ENCODE peak calls at places on chromosome 3, in nine cellular contexts. One of them, this sample, is unnamed.

GRCh38 chr3:63654246-63654645 is 1.8 kb downstream of the SNTN start:
- DNase-seq in globus pallidus: no peak
- DNase-seq in activated CD4-positive, alpha-beta memory T cell treated with anti-CD3 and anti-CD28 coated beads, Interleukin-2, amount 10 ng/mL, durations not matched to agents 7 days and 5 days: no peak
- DNase-seq in gastrocnemius medialis: no peak
- DNase-seq in lower lobe of right lung: no peak
- DNase-seq in T47D: no peak
- DNase-seq in T-cell: no peak
- DNase-seq in body of pancreas: no peak
- DNase-seq in EH: peak
- DNase-seq in this sample: peak

GRCh38 chr3:52346623-52347530 is 30.8 kb downstream of the DNAH1 start:
- DNase-seq in globus pallidus: no peak
- DNase-seq in activated CD4-positive, alpha-beta memory T cell treated with anti-CD3 and anti-CD28 coated beads, Interleukin-2, amount 10 ng/mL, durations not matched to agents 7 days and 5 days: no peak
- DNase-seq in gastrocnemius medialis: peak
- DNase-seq in lower lobe of right lung: no peak
- DNase-seq in T47D: no peak
- DNase-seq in T-cell: no peak
- DNase-seq in body of pancreas: peak
- DNase-seq in EH: peak
- DNase-seq in this sample: peak

GRCh38 chr3:119636194-119636593 is 24.2 kb downstream of the POPDC2 start:
- DNase-seq in globus pallidus: no peak
- DNase-seq in activated CD4-positive, alpha-beta memory T cell treated with anti-CD3 and anti-CD28 coated beads, Interleukin-2, amount 10 ng/mL, durations not matched to agents 7 days and 5 days: no peak
- DNase-seq in gastrocnemius medialis: no peak
- DNase-seq in lower lobe of right lung: no peak
- DNase-seq in T47D: no peak
- DNase-seq in T-cell: no peak
- DNase-seq in body of pancreas: no peak
- DNase-seq in EH: peak
- DNase-seq in this sample: peak

GRCh38 chr3:49173116-49173791 is 1.9 kb downstream of the KLHDC8B start:
- DNase-seq in globus pallidus: no peak
- DNase-seq in activated CD4-positive, alpha-beta memory T cell treated with anti-CD3 and anti-CD28 coated beads, Interleukin-2, amount 10 ng/mL, durations not matched to agents 7 days and 5 days: no peak
- DNase-seq in gastrocnemius medialis: peak
- DNase-seq in lower lobe of right lung: no peak
- DNase-seq in T47D: no peak
- DNase-seq in T-cell: no peak
- DNase-seq in body of pancreas: peak
- DNase-seq in EH: peak
- DNase-seq in this sample: peak

GRCh38 chr3:144235489-144235888 is 263.9 kb downstream of the DIPK2A start:
- DNase-seq in globus pallidus: no peak
- DNase-seq in activated CD4-positive, alpha-beta memory T cell treated with anti-CD3 and anti-CD28 coated beads, Interleukin-2, amount 10 ng/mL, durations not matched to agents 7 days and 5 days: no peak
- DNase-seq in gastrocnemius medialis: no peak
- DNase-seq in lower lobe of right lung: no peak
- DNase-seq in T47D: no peak
- DNase-seq in T-cell: no peak
- DNase-seq in body of pancreas: no peak
- DNase-seq in EH: no peak
- DNase-seq in this sample: no peak

GRCh38 chr3:34568766-34569165 is 770.3 kb downstream of the PDCD6IP start:
- DNase-seq in globus pallidus: no peak
- DNase-seq in activated CD4-positive, alpha-beta memory T cell treated with anti-CD3 and anti-CD28 coated beads, Interleukin-2, amount 10 ng/mL, durations not matched to agents 7 days and 5 days: no peak
- DNase-seq in gastrocnemius medialis: no peak
- DNase-seq in lower lobe of right lung: no peak
- DNase-seq in T47D: no peak
- DNase-seq in T-cell: no peak
- DNase-seq in body of pancreas: no peak
- DNase-seq in EH: no peak
- DNase-seq in this sample: no peak

GRCh38 chr3:139302084-139302800 is 41.6 kb upstream of the MRPS22 start:
- DNase-seq in globus pallidus: no peak
- DNase-seq in activated CD4-positive, alpha-beta memory T cell treated with anti-CD3 and anti-CD28 coated beads, Interleukin-2, amount 10 ng/mL, durations not matched to agents 7 days and 5 days: peak
- DNase-seq in gastrocnemius medialis: peak
- DNase-seq in lower lobe of right lung: no peak
- DNase-seq in T47D: peak
- DNase-seq in T-cell: no peak
- DNase-seq in body of pancreas: no peak
- DNase-seq in EH: peak
- DNase-seq in this sample: peak

GRCh38 chr3:148866261-148866660 is 1.2 kb downstream of the CPA3 start:
- DNase-seq in globus pallidus: no peak
- DNase-seq in activated CD4-positive, alpha-beta memory T cell treated with anti-CD3 and anti-CD28 coated beads, Interleukin-2, amount 10 ng/mL, durations not matched to agents 7 days and 5 days: no peak
- DNase-seq in gastrocnemius medialis: no peak
- DNase-seq in lower lobe of right lung: no peak
- DNase-seq in T47D: no peak
- DNase-seq in T-cell: no peak
- DNase-seq in body of pancreas: no peak
- DNase-seq in EH: peak
- DNase-seq in this sample: peak

GRCh38 chr3:38473229-38473628 is 19.5 kb downstream of the ACVR2B start:
- DNase-seq in globus pallidus: no peak
- DNase-seq in activated CD4-positive, alpha-beta memory T cell treated with anti-CD3 and anti-CD28 coated beads, Interleukin-2, amount 10 ng/mL, durations not matched to agents 7 days and 5 days: no peak
- DNase-seq in gastrocnemius medialis: no peak
- DNase-seq in lower lobe of right lung: no peak
- DNase-seq in T47D: no peak
- DNase-seq in T-cell: no peak
- DNase-seq in body of pancreas: no peak
- DNase-seq in EH: peak
- DNase-seq in this sample: no peak

GRCh38 chr3:167978071-167978470 is 117.7 kb downstream of the GOLIM4 start:
- DNase-seq in globus pallidus: peak
- DNase-seq in activated CD4-positive, alpha-beta memory T cell treated with anti-CD3 and anti-CD28 coated beads, Interleukin-2, amount 10 ng/mL, durations not matched to agents 7 days and 5 days: no peak
- DNase-seq in gastrocnemius medialis: no peak
- DNase-seq in lower lobe of right lung: no peak
- DNase-seq in T47D: peak
- DNase-seq in T-cell: no peak
- DNase-seq in body of pancreas: no peak
- DNase-seq in EH: no peak
- DNase-seq in this sample: peak

GRCh38 chr3:78314327-78314726 is 1274.4 kb downstream of the ROBO2 start:
- DNase-seq in globus pallidus: no peak
- DNase-seq in activated CD4-positive, alpha-beta memory T cell treated with anti-CD3 and anti-CD28 coated beads, Interleukin-2, amount 10 ng/mL, durations not matched to agents 7 days and 5 days: no peak
- DNase-seq in gastrocnemius medialis: no peak
- DNase-seq in lower lobe of right lung: no peak
- DNase-seq in T47D: no peak
- DNase-seq in T-cell: no peak
- DNase-seq in body of pancreas: no peak
- DNase-seq in EH: no peak
- DNase-seq in this sample: no peak

GRCh38 chr3:156978471-156978961 is 152.4 kb downstream of the LEKR1 start:
- DNase-seq in globus pallidus: peak
- DNase-seq in activated CD4-positive, alpha-beta memory T cell treated with anti-CD3 and anti-CD28 coated beads, Interleukin-2, amount 10 ng/mL, durations not matched to agents 7 days and 5 days: no peak
- DNase-seq in gastrocnemius medialis: no peak
- DNase-seq in lower lobe of right lung: no peak
- DNase-seq in T47D: no peak
- DNase-seq in T-cell: no peak
- DNase-seq in body of pancreas: no peak
- DNase-seq in EH: peak
- DNase-seq in this sample: peak

GRCh38 chr3:130601662-130602061 is 84.7 kb downstream of the COL6A6 start:
- DNase-seq in globus pallidus: no peak
- DNase-seq in activated CD4-positive, alpha-beta memory T cell treated with anti-CD3 and anti-CD28 coated beads, Interleukin-2, amount 10 ng/mL, durations not matched to agents 7 days and 5 days: no peak
- DNase-seq in gastrocnemius medialis: no peak
- DNase-seq in lower lobe of right lung: no peak
- DNase-seq in T47D: no peak
- DNase-seq in T-cell: no peak
- DNase-seq in body of pancreas: no peak
- DNase-seq in EH: no peak
- DNase-seq in this sample: peak

GRCh38 chr3:185976977-185977678 is 39.3 kb upstream of the TRA2B start:
- DNase-seq in globus pallidus: peak
- DNase-seq in activated CD4-positive, alpha-beta memory T cell treated with anti-CD3 and anti-CD28 coated beads, Interleukin-2, amount 10 ng/mL, durations not matched to agents 7 days and 5 days: peak
- DNase-seq in gastrocnemius medialis: peak
- DNase-seq in lower lobe of right lung: peak
- DNase-seq in T47D: peak
- DNase-seq in T-cell: peak
- DNase-seq in body of pancreas: peak
- DNase-seq in EH: peak
- DNase-seq in this sample: peak

GRCh38 chr3:134323966-134324962 is 50.0 kb downstream of the AMOTL2 start:
- DNase-seq in globus pallidus: no peak
- DNase-seq in activated CD4-positive, alpha-beta memory T cell treated with anti-CD3 and anti-CD28 coated beads, Interleukin-2, amount 10 ng/mL, durations not matched to agents 7 days and 5 days: no peak
- DNase-seq in gastrocnemius medialis: no peak
- DNase-seq in lower lobe of right lung: no peak
- DNase-seq in T47D: peak
- DNase-seq in T-cell: no peak
- DNase-seq in body of pancreas: no peak
- DNase-seq in EH: peak
- DNase-seq in this sample: peak

GRCh38 chr3:64267774-64268604 is 42.7 kb upstream of the PRICKLE2 start:
- DNase-seq in globus pallidus: peak
- DNase-seq in activated CD4-positive, alpha-beta memory T cell treated with anti-CD3 and anti-CD28 coated beads, Interleukin-2, amount 10 ng/mL, durations not matched to agents 7 days and 5 days: no peak
- DNase-seq in gastrocnemius medialis: peak
- DNase-seq in lower lobe of right lung: peak
- DNase-seq in T47D: peak
- DNase-seq in T-cell: no peak
- DNase-seq in body of pancreas: peak
- DNase-seq in EH: peak
- DNase-seq in this sample: no peak

GRCh38 chr3:127794402-127794801 is 27.9 kb downstream of the MGLL start:
- DNase-seq in globus pallidus: no peak
- DNase-seq in activated CD4-positive, alpha-beta memory T cell treated with anti-CD3 and anti-CD28 coated beads, Interleukin-2, amount 10 ng/mL, durations not matched to agents 7 days and 5 days: no peak
- DNase-seq in gastrocnemius medialis: no peak
- DNase-seq in lower lobe of right lung: no peak
- DNase-seq in T47D: no peak
- DNase-seq in T-cell: no peak
- DNase-seq in body of pancreas: no peak
- DNase-seq in EH: no peak
- DNase-seq in this sample: no peak

GRCh38 chr3:165751654-165752053 is 85.6 kb downstream of the BCHE start:
- DNase-seq in globus pallidus: no peak
- DNase-seq in activated CD4-positive, alpha-beta memory T cell treated with anti-CD3 and anti-CD28 coated beads, Interleukin-2, amount 10 ng/mL, durations not matched to agents 7 days and 5 days: no peak
- DNase-seq in gastrocnemius medialis: no peak
- DNase-seq in lower lobe of right lung: no peak
- DNase-seq in T47D: peak
- DNase-seq in T-cell: no peak
- DNase-seq in body of pancreas: no peak
- DNase-seq in EH: no peak
- DNase-seq in this sample: no peak

GRCh38 chr3:43632269-43632733 is 10.5 kb upstream of the ANO10 start:
- DNase-seq in globus pallidus: no peak
- DNase-seq in activated CD4-positive, alpha-beta memory T cell treated with anti-CD3 and anti-CD28 coated beads, Interleukin-2, amount 10 ng/mL, durations not matched to agents 7 days and 5 days: no peak
- DNase-seq in gastrocnemius medialis: no peak
- DNase-seq in lower lobe of right lung: no peak
- DNase-seq in T47D: peak
- DNase-seq in T-cell: no peak
- DNase-seq in body of pancreas: no peak
- DNase-seq in EH: peak
- DNase-seq in this sample: peak

This sample was measured in M059J.